ENCODE peak calls at places on chromosomes 12 and 14, in ten cellular contexts. One of them, this sample, is unnamed.

GRCh38 chr12:122081697-122082221 is 3.2 kb downstream of the MLXIP start:
- DNase-seq in A673: peak; percentile 65
- DNase-seq in IMR-90: peak; percentile 55
- DNase-seq in brain microvascular endothelial cell: no peak
- DNase-seq in A549: no peak
- DNase-seq in spleen: peak; percentile 85
- DNase-seq in H9: no peak
- DNase-seq in glutamatergic neuron: no peak
- DNase-seq in Calu3: no peak
- DNase-seq in neural crest cell: no peak
- DNase-seq in this sample: no peak

GRCh38 chr14:99476864-99477263 is 3.8 kb downstream of the SETD3 start:
- DNase-seq in Calu3: no peak
- DNase-seq in brain microvascular endothelial cell: no peak
- DNase-seq in spleen: no peak
- DNase-seq in A673: no peak
- DNase-seq in glutamatergic neuron: no peak
- DNase-seq in H9: no peak
- DNase-seq in A549: no peak
- DNase-seq in neural crest cell: no peak
- DNase-seq in IMR-90: peak; percentile 47
- DNase-seq in this sample: peak; percentile 10

GRCh38 chr14:92981726-92982125 is 58.8 kb downstream of the CHGA start:
- DNase-seq in IMR-90: no peak
- DNase-seq in Calu3: no peak
- DNase-seq in A549: no peak
- DNase-seq in neural crest cell: no peak
- DNase-seq in spleen: peak; percentile 48
- DNase-seq in brain microvascular endothelial cell: no peak
- DNase-seq in A673: no peak
- DNase-seq in H9: no peak
- DNase-seq in glutamatergic neuron: no peak
- DNase-seq in this sample: no peak

GRCh38 chr14:72616811-72617210 is 277.1 kb downstream of the DPF3 start:
- DNase-seq in H9: no peak
- DNase-seq in spleen: no peak
- DNase-seq in neural crest cell: no peak
- DNase-seq in glutamatergic neuron: no peak
- DNase-seq in brain microvascular endothelial cell: no peak
- DNase-seq in A549: no peak
- DNase-seq in Calu3: no peak
- DNase-seq in IMR-90: no peak
- DNase-seq in A673: no peak
- DNase-seq in this sample: no peak

GRCh38 chr12:67911293-67911637 is 78.0 kb upstream of the IFNG-AS1 start:
- DNase-seq in brain microvascular endothelial cell: no peak
- DNase-seq in neural crest cell: no peak
- DNase-seq in H9: no peak
- DNase-seq in A549: no peak
- DNase-seq in A673: no peak
- DNase-seq in IMR-90: peak; percentile 23
- DNase-seq in glutamatergic neuron: no peak
- DNase-seq in spleen: no peak
- DNase-seq in Calu3: no peak
- DNase-seq in this sample: no peak

GRCh38 chr12:28023156-28023887 is 50.8 kb upstream of the PTHLH start:
- DNase-seq in A549: peak; percentile 87
- DNase-seq in neural crest cell: no peak
- DNase-seq in Calu3: peak; percentile 71
- DNase-seq in brain microvascular endothelial cell: peak; percentile 96
- DNase-seq in A673: peak; percentile 55
- DNase-seq in spleen: no peak
- DNase-seq in IMR-90: peak; percentile 95
- DNase-seq in H9: no peak
- DNase-seq in glutamatergic neuron: no peak
- DNase-seq in this sample: peak; percentile 93

GRCh38 chr14:56172074-56172473 is 53.9 kb downstream of the PELI2 start:
- DNase-seq in spleen: no peak
- DNase-seq in A549: no peak
- DNase-seq in brain microvascular endothelial cell: no peak
- DNase-seq in neural crest cell: no peak
- DNase-seq in glutamatergic neuron: no peak
- DNase-seq in IMR-90: no peak
- DNase-seq in Calu3: no peak
- DNase-seq in A673: no peak
- DNase-seq in H9: no peak
- DNase-seq in this sample: no peak

GRCh38 chr14:56195727-56196126 is 77.5 kb downstream of the PELI2 start:
- DNase-seq in spleen: peak; percentile 85
- DNase-seq in IMR-90: peak; percentile 58
- DNase-seq in Calu3: no peak
- DNase-seq in neural crest cell: no peak
- DNase-seq in H9: no peak
- DNase-seq in brain microvascular endothelial cell: no peak
- DNase-seq in A549: no peak
- DNase-seq in glutamatergic neuron: peak; percentile 66
- DNase-seq in A673: no peak
- DNase-seq in this sample: no peak

GRCh38 chr12:1634590-1635191 is 5.7 kb downstream of the WNT5B start:
- DNase-seq in Calu3: peak; percentile 74
- DNase-seq in brain microvascular endothelial cell: peak; percentile 53
- DNase-seq in IMR-90: peak; percentile 69
- DNase-seq in A673: peak; percentile 89
- DNase-seq in neural crest cell: peak; percentile 65
- DNase-seq in spleen: peak; percentile 91
- DNase-seq in A549: peak; percentile 76
- DNase-seq in H9: peak; percentile 89
- DNase-seq in glutamatergic neuron: peak; percentile 86
- DNase-seq in this sample: peak; percentile 77

GRCh38 chr12:78209851-78210493 is 379.3 kb downstream of the NAV3 start:
- DNase-seq in glutamatergic neuron: peak; percentile 81
- DNase-seq in A549: no peak
- DNase-seq in brain microvascular endothelial cell: no peak
- DNase-seq in A673: peak; percentile 17
- DNase-seq in neural crest cell: no peak
- DNase-seq in spleen: no peak
- DNase-seq in H9: no peak
- DNase-seq in Calu3: no peak
- DNase-seq in IMR-90: peak; percentile 21
- DNase-seq in this sample: no peak

GRCh38 chr14:85556263-85556662 is 26.3 kb downstream of the FLRT2 start:
- DNase-seq in A549: no peak
- DNase-seq in brain microvascular endothelial cell: no peak
- DNase-seq in spleen: no peak
- DNase-seq in neural crest cell: no peak
- DNase-seq in Calu3: no peak
- DNase-seq in A673: no peak
- DNase-seq in glutamatergic neuron: no peak
- DNase-seq in H9: no peak
- DNase-seq in IMR-90: no peak
- DNase-seq in this sample: peak; percentile 39

GRCh38 chr14:85558505-85558904 is 28.6 kb downstream of the FLRT2 start:
- DNase-seq in spleen: no peak
- DNase-seq in neural crest cell: no peak
- DNase-seq in Calu3: no peak
- DNase-seq in IMR-90: no peak
- DNase-seq in H9: no peak
- DNase-seq in A549: no peak
- DNase-seq in A673: peak; percentile 52
- DNase-seq in glutamatergic neuron: no peak
- DNase-seq in brain microvascular endothelial cell: no peak
- DNase-seq in this sample: no peak

GRCh38 chr14:85549697-85550096 is 19.8 kb downstream of the FLRT2 start:
- DNase-seq in H9: no peak
- DNase-seq in A549: no peak
- DNase-seq in A673: no peak
- DNase-seq in spleen: no peak
- DNase-seq in Calu3: no peak
- DNase-seq in IMR-90: no peak
- DNase-seq in glutamatergic neuron: no peak
- DNase-seq in neural crest cell: no peak
- DNase-seq in brain microvascular endothelial cell: no peak
- DNase-seq in this sample: no peak

DNA sequence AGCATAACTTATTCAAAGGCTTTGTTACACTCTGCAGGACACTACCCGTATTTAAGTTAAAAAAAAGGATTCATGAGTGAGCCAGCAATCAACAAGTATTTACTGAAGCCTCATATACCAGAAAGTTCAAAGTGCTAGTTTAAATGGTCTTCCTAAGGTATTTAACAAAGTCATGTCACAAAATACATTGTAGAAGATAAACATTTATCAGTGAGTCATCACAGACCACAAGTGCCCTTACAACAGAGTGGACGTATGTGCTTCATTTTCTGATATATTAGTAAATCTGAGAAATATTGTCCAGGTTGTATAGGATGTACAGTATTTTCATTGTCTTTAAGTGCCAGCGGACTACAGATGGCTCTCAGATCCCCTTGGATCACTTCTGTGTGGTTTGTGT is 24.2 kb downstream of the FLRT2 start:
- DNase-seq in Calu3: no peak
- DNase-seq in brain microvascular endothelial cell: no peak
- DNase-seq in neural crest cell: no peak
- DNase-seq in A549: no peak
- DNase-seq in spleen: no peak
- DNase-seq in A673: no peak
- DNase-seq in H9: no peak
- DNase-seq in glutamatergic neuron: no peak
- DNase-seq in IMR-90: peak; percentile 53
- DNase-seq in this sample: no peak
- TF ChIP-seq CTCF in Calu3: no peak
- TF ChIP-seq CTCF in brain microvascular endothelial cell: no peak
- TF ChIP-seq CTCF in neural crest cell: no peak
- TF ChIP-seq CTCF in A549: no peak
- TF ChIP-seq CTCF in spleen: no peak
- TF ChIP-seq CTCF in A673: no peak
- TF ChIP-seq CTCF in H9: no peak
- TF ChIP-seq CTCF in glutamatergic neuron: no peak
- TF ChIP-seq CTCF in IMR-90: no peak
- TF ChIP-seq CTCF in this sample: no peak

GRCh38 chr14:102042699-102043098 is 44.1 kb downstream of the HSP90AA1 start:
- DNase-seq in glutamatergic neuron: no peak
- DNase-seq in A549: no peak
- DNase-seq in spleen: no peak
- DNase-seq in H9: no peak
- DNase-seq in brain microvascular endothelial cell: no peak
- DNase-seq in Calu3: no peak
- DNase-seq in A673: no peak
- DNase-seq in neural crest cell: no peak
- DNase-seq in IMR-90: no peak
- DNase-seq in this sample: no peak

GRCh38 chr14:102040153-102040552 is 46.7 kb downstream of the HSP90AA1 start:
- DNase-seq in A549: no peak
- DNase-seq in IMR-90: no peak
- DNase-seq in neural crest cell: no peak
- DNase-seq in H9: no peak
- DNase-seq in A673: no peak
- DNase-seq in glutamatergic neuron: no peak
- DNase-seq in brain microvascular endothelial cell: no peak
- DNase-seq in Calu3: no peak
- DNase-seq in spleen: no peak
- DNase-seq in this sample: no peak

GRCh38 chr14:102044566-102044965 is 42.3 kb downstream of the HSP90AA1 start:
- DNase-seq in Calu3: no peak
- DNase-seq in A673: no peak
- DNase-seq in A549: no peak
- DNase-seq in IMR-90: no peak
- DNase-seq in neural crest cell: no peak
- DNase-seq in brain microvascular endothelial cell: no peak
- DNase-seq in spleen: no peak
- DNase-seq in H9: no peak
- DNase-seq in glutamatergic neuron: no peak
- DNase-seq in this sample: no peak

GRCh38 chr14:102046337-102047278 is 40.2 kb downstream of the HSP90AA1 start:
- DNase-seq in glutamatergic neuron: peak; percentile 73
- DNase-seq in A673: peak; percentile 72
- DNase-seq in IMR-90: peak; percentile 28
- DNase-seq in A549: peak; percentile 81
- DNase-seq in neural crest cell: peak; percentile 43
- DNase-seq in brain microvascular endothelial cell: no peak
- DNase-seq in Calu3: peak; percentile 88
- DNase-seq in spleen: peak; percentile 82
- DNase-seq in H9: peak; percentile 97
- DNase-seq in this sample: peak; percentile 35

GRCh38 chr14:102043251-102044025 is 43.4 kb downstream of the HSP90AA1 start:
- DNase-seq in spleen: no peak
- DNase-seq in Calu3: no peak
- DNase-seq in A673: no peak
- DNase-seq in H9: no peak
- DNase-seq in A549: no peak
- DNase-seq in neural crest cell: no peak
- DNase-seq in glutamatergic neuron: no peak
- DNase-seq in IMR-90: no peak
- DNase-seq in brain microvascular endothelial cell: no peak
- DNase-seq in this sample: no peak
- TF ChIP-seq CTCF in spleen: no peak
- TF ChIP-seq CTCF in Calu3: no peak
- TF ChIP-seq CTCF in A673: no peak
- TF ChIP-seq CTCF in H9: no peak
- TF ChIP-seq CTCF in A549: no peak
- TF ChIP-seq CTCF in neural crest cell: no peak
- TF ChIP-seq CTCF in glutamatergic neuron: no peak
- TF ChIP-seq CTCF in IMR-90: no peak
- TF ChIP-seq CTCF in brain microvascular endothelial cell: no peak
- TF ChIP-seq CTCF in this sample: no peak

GRCh38 chr12:117032593-117033381 is 66.4 kb downstream of the TESC start:
- DNase-seq in A549: no peak
- DNase-seq in H9: no peak
- DNase-seq in IMR-90: peak; percentile 35
- DNase-seq in glutamatergic neuron: no peak
- DNase-seq in neural crest cell: no peak
- DNase-seq in A673: no peak
- DNase-seq in brain microvascular endothelial cell: no peak
- DNase-seq in spleen: peak; percentile 68
- DNase-seq in Calu3: no peak
- DNase-seq in this sample: no peak
- TF ChIP-seq CTCF in A549: no peak
- TF ChIP-seq CTCF in H9: no peak
- TF ChIP-seq CTCF in IMR-90: no peak
- TF ChIP-seq CTCF in glutamatergic neuron: no peak
- TF ChIP-seq CTCF in neural crest cell: no peak
- TF ChIP-seq CTCF in A673: no peak
- TF ChIP-seq CTCF in brain microvascular endothelial cell: no peak
- TF ChIP-seq CTCF in spleen: no peak
- TF ChIP-seq CTCF in Calu3: no peak
- TF ChIP-seq CTCF in this sample: no peak

DNA sequence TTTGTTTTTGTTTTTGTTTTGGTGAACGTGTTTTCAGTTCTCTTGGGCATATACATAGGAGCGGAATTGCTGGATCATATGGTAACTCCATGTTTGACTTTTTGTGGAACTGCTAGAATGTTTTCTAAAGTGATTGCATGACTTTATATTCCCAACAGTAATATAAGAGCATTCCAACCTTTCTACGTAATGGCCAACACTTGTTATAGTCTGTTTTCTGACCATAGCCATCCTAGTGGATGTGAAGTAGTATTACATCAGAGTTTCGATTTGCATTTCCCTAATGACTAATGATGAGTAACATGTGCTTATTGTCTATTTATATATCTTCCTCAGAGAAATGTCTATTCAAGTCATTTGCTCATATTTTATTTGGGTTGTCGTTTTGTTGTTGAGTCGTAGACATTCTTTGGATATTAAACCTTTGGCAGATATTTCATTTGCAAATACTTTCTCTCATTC is 268.7 kb downstream of the AEBP2 start:
- DNase-seq in Calu3: no peak
- DNase-seq in spleen: no peak
- DNase-seq in IMR-90: peak; percentile 93
- DNase-seq in H9: no peak
- DNase-seq in glutamatergic neuron: no peak
- DNase-seq in A673: peak; percentile 14
- DNase-seq in A549: peak; percentile 39
- DNase-seq in neural crest cell: no peak
- DNase-seq in brain microvascular endothelial cell: peak; percentile 34
- DNase-seq in this sample: peak; percentile 65
- TF ChIP-seq CTCF in Calu3: no peak
- TF ChIP-seq CTCF in spleen: no peak
- TF ChIP-seq CTCF in IMR-90: peak; percentile 35
- TF ChIP-seq CTCF in H9: peak; percentile 46
- TF ChIP-seq CTCF in glutamatergic neuron: peak; percentile 31
- TF ChIP-seq CTCF in A673: peak; percentile 20
- TF ChIP-seq CTCF in A549: no peak
- TF ChIP-seq CTCF in neural crest cell: no peak
- TF ChIP-seq CTCF in brain microvascular endothelial cell: peak; percentile 6
- TF ChIP-seq CTCF in this sample: no peak

This sample was measured in MCF 10A.